ENCODE peak calls at places on chromosome 2, in nine cellular contexts. U is posterior vena cava; H is anterior cingulate cortex; B is AG04449; N is HepG2; W is NB4; D is hippocampal formation; S is central memory CD4-positive, alpha-beta T cell; L is activated CD8-positive, alpha-beta memory T cell treated with anti-CD3 and anti-CD28 coated beads for 48 hours. J is an unnamed sample.

GRCh38 chr2:232420463-232421188 is 14.0 kb downstream of the ALPG start:
- DNase-seq in U (peak; percentile 76), H (no peak), B (no peak), N (peak; percentile 16), W (no peak), D (no peak), S (no peak), L (no peak), J (no peak)

GRCh38 chr2:31535753-31536152 is 45.0 kb downstream of the SRD5A2 start:
- DNase-seq in U (no peak), H (no peak), B (no peak), N (no peak), W (no peak), D (no peak), S (no peak), L (no peak), J (no peak)

GRCh38 chr2:106115250-106115649 is 78.9 kb downstream of the UXS1 start:
- DNase-seq in U (no peak), H (no peak), B (no peak), N (peak; percentile 84), W (peak; percentile 94), D (no peak), S (no peak), L (no peak), J (no peak)

GRCh38 chr2:99488999-99489757 is 639 bp downstream of the REV1 start:
- DNase-seq in U (peak; percentile 91), H (peak; percentile 7), B (no peak), N (peak; percentile 65), W (peak; percentile 78), D (peak; percentile 63), S (peak; percentile 44), L (peak; percentile 16), J (peak; percentile 73)

GRCh38 chr2:24015562-24016375 is 5.9 kb downstream of the MFSD2B start:
- DNase-seq in U (no peak), H (no peak), B (peak; percentile 24), N (peak; percentile 98), W (no peak), D (no peak), S (no peak), L (no peak), J (no peak)

GRCh38 chr2:196131384-196131861 is 40.0 kb downstream of the STK17B start:
- DNase-seq in U (no peak), H (no peak), B (no peak), N (peak; percentile 83), W (peak; percentile 91), D (no peak), S (peak; percentile 59), L (no peak), J (no peak)

GRCh38 chr2:191703079-191703725 is 25.3 kb downstream of the NABP1 start:
- DNase-seq in U (no peak), H (no peak), B (no peak), N (peak; percentile 54), W (no peak), D (no peak), S (no peak), L (no peak), J (no peak)

GRCh38 chr2:240981871-240982800 is 16.3 kb upstream of the SNED1 start:
- DNase-seq in U (peak; percentile 73), H (no peak), B (no peak), N (no peak), W (no peak), D (no peak), S (no peak), L (no peak), J (no peak)

GRCh38 chr2:189570565-189570964 is 10.0 kb downstream of the SLC40A1 start:
- DNase-seq in U (no peak), H (no peak), B (no peak), N (peak; percentile 74), W (no peak), D (no peak), S (no peak), L (no peak), J (no peak)

GRCh38 chr2:132929786-132930185 is 259.8 kb upstream of the LYPD1 start:
- DNase-seq in U (no peak), H (no peak), B (no peak), N (no peak), W (no peak), D (no peak), S (no peak), L (no peak), J (no peak)

GRCh38 chr2:66095820-66096219 is 339.1 kb upstream of the MEIS1 start:
- DNase-seq in U (no peak), H (no peak), B (no peak), N (no peak), W (no peak), D (no peak), S (no peak), L (no peak), J (no peak)

GRCh38 chr2:199315299-199316179 is 142.2 kb downstream of the SATB2 start:
- DNase-seq in U (no peak), H (no peak), B (no peak), N (peak; percentile 6), W (peak; percentile 51), D (no peak), S (no peak), L (no peak), J (no peak)